ENCODE peak calls at places on chromosomes 16 and 17, in eight cellular contexts. U is adrenal gland, N is uterus, H is spleen, Z is testis, M is H1, F is A549, I is HCT116. K is an unnamed sample.

GRCh38 chr16:87044031-87044380 is 273.2 kb downstream of the C16orf95 start:
- DNase-seq in I (no peak), M (no peak), F (peak), Z (no peak), U (no peak), N (no peak), H (no peak), K (peak)

GRCh38 chr16:55233464-55233863 is 90.5 kb upstream of the IRX6 start:
- DNase-seq in F (no peak), U (no peak), Z (no peak), I (no peak), M (no peak), N (no peak), H (no peak), K (no peak)

GRCh38 chr16:55508271-55508921 is 476 bp upstream of the LPCAT2 start:
- DNase-seq in N (no peak), F (no peak), I (no peak), U (no peak), M (no peak), H (no peak), Z (no peak), K (no peak)

GRCh38 chr17:64154321-64155089 is 24.6 kb upstream of the ERN1 start:
- DNase-seq in I (no peak), Z (no peak), U (no peak), M (no peak), H (no peak), N (no peak), F (no peak), K (no peak)

GRCh38 chr17:34902761-34903325 is 58.4 kb downstream of the CCT6B start:
- DNase-seq in N (no peak), I (no peak), U (no peak), Z (no peak), M (no peak), F (no peak), H (no peak), K (no peak)

GRCh38 chr17:81665205-81666091 is 957 bp downstream of the OXLD1 start:
- DNase-seq in N (no peak), F (peak), I (no peak), U (no peak), H (no peak), Z (no peak), M (no peak), K (no peak)

GRCh38 chr16:4496305-4496704 is 20.1 kb downstream of the HMOX2 start:
- DNase-seq in H (no peak), N (no peak), M (no peak), Z (no peak), I (peak), U (no peak), F (peak), K (no peak)

GRCh38 chr17:1386265-1386664 is 13.8 kb downstream of the YWHAE start:
- DNase-seq in H (no peak), Z (no peak), M (no peak), I (no peak), F (no peak), U (no peak), N (no peak), K (no peak)

GRCh38 chr17:21081967-21082366 is 39.2 kb upstream of the USP22 start:
- DNase-seq in I (peak), N (no peak), F (peak), H (no peak), U (no peak), M (no peak), Z (no peak), K (no peak)

GRCh38 chr17:57284583-57284982 is 28.3 kb downstream of the MSI2 start:
- DNase-seq in F (no peak), Z (no peak), N (no peak), M (no peak), I (no peak), H (no peak), U (no peak), K (no peak)

GRCh38 chr17:82096709-82097186 is 1.3 kb downstream of the FASN start:
- DNase-seq in U (no peak), N (no peak), F (no peak), I (no peak), H (no peak), M (no peak), Z (no peak), K (no peak)

GRCh38 chr17:34703533-34703932 is 124.2 kb downstream of the TMEM132E start:
- DNase-seq in N (no peak), M (no peak), H (no peak), Z (peak), F (peak), U (peak), I (no peak), K (no peak)

GRCh38 chr16:30957456-30958163 is at the start of gene SETD1A:
- DNase-seq in H (peak), U (peak), F (peak), N (peak), Z (peak), I (peak), M (no peak), K (peak)
- TF ChIP-seq POLR2A in H (no peak), U (peak), F (peak), N (peak), Z (no peak), I (no peak), M (peak), K (peak)

GRCh38 chr16:67245674-67246080 is 1.6 kb downstream of the FHOD1 start:
- DNase-seq in Z (no peak), H (no peak), U (peak), M (no peak), N (no peak), I (no peak), F (no peak), K (no peak)

GRCh38 chr16:67245189-67245585 is 2.1 kb downstream of the FHOD1 start:
- DNase-seq in F (no peak), Z (no peak), M (no peak), H (peak), N (no peak), I (no peak), U (peak), K (no peak)

GRCh38 chr16:67246945-67247697 is at the start of gene FHOD1:
- DNase-seq in I (peak), U (peak), N (peak), Z (peak), F (peak), H (peak), M (peak), K (peak)

GRCh38 chr16:67247698-67248400 is 568 bp upstream of the FHOD1 start:
- DNase-seq in Z (no peak), H (no peak), F (no peak), U (peak), N (no peak), M (no peak), I (no peak), K (no peak)

GRCh38 chr16:67246081-67246944 is 968 bp downstream of the FHOD1 start:
- DNase-seq in U (peak), I (peak), H (peak), Z (peak), F (peak), N (peak), M (peak), K (no peak)
- TF ChIP-seq POLR2A in U (peak), I (no peak), H (no peak), Z (no peak), F (peak), N (peak), M (peak), K (peak)

GRCh38 chr17:75524971-75525805 is at the start of gene LLGL2:
- DNase-seq in H (peak), N (peak), U (peak), I (peak), Z (peak), F (peak), M (no peak), K (no peak)
- TF ChIP-seq POLR2A in H (no peak), N (peak), U (peak), I (peak), Z (no peak), F (peak), M (no peak), K (no peak)

DNA sequence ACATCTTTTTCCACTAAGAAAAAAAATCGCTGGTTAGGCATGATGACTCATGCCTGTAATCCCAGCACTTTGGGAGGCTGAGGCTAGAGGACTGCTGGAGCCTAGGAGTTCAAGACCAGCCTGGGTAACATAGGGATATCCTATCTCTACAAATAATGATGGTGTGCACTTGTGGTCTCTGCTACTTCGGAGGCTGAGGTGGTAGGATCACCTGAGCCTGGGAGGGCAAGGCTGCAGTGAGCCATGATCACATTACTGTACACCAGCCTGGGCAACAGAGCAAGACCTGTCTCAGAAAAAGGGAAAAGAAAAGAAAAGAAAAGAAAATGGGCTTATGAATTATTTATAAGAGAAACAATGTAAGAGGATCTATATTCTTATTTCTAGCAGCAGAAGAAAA is 185.0 kb upstream of the PSMD7 start:
- DNase-seq in N (no peak), I (no peak), M (no peak), F (no peak), Z (no peak), U (no peak), H (no peak), K (no peak)
- TF ChIP-seq POLR2A in N (no peak), I (no peak), M (no peak), F (no peak), Z (no peak), U (no peak), H (no peak), K (no peak)

GRCh38 chr17:76691379-76692191 is 19.2 kb downstream of the MXRA7 start:
- DNase-seq in Z (no peak), M (no peak), U (no peak), I (no peak), N (no peak), H (no peak), F (no peak), K (no peak)
- TF ChIP-seq POLR2A in Z (no peak), M (no peak), U (no peak), I (no peak), N (no peak), H (no peak), F (no peak), K (no peak)

GRCh38 chr17:7576432-7576937 is 3.0 kb upstream of the CD68 start:
- DNase-seq in U (no peak), H (no peak), Z (no peak), F (no peak), M (no peak), I (no peak), N (no peak), K (no peak)

GRCh38 chr17:7577327-7578199 is 1.9 kb upstream of the CD68 start:
- DNase-seq in U (no peak), I (no peak), F (no peak), M (no peak), Z (no peak), N (no peak), H (no peak), K (no peak)

GRCh38 chr17:7579839-7580630 is 597 bp downstream of the CD68 start:
- DNase-seq in Z (no peak), U (no peak), H (no peak), I (no peak), M (no peak), N (no peak), F (no peak), K (no peak)

GRCh38 chr17:7580631-7581554 is 1.5 kb downstream of the CD68 start:
- DNase-seq in M (no peak), F (no peak), I (no peak), Z (no peak), U (no peak), H (no peak), N (no peak), K (no peak)

GRCh38 chr17:7579001-7579838 is at the start of gene CD68:
- DNase-seq in M (no peak), N (peak), H (no peak), Z (peak), U (peak), F (peak), I (peak), K (peak)
- TF ChIP-seq POLR2A in M (peak), N (no peak), H (peak), Z (no peak), U (peak), F (no peak), I (no peak), K (peak)

K was measured in H54.